ENCODE peak calls at places on chromosomes 3 and 15, in five cellular contexts. C is dorsolateral prefrontal cortex, Q is lower lobe of right lung, H is thyroid gland, O is upper lobe of right lung. L is an unnamed sample.

GRCh38 chr3:161443921-161444457 is 52.6 kb upstream of the OTOL1 start:
- DNase-seq in C (no peak), Q (no peak), H (no peak), O (no peak), L (no peak)

GRCh38 chr3:1692428-1692827 is 406.2 kb upstream of the CNTN4 start:
- DNase-seq in C (no peak), Q (no peak), H (no peak), O (no peak), L (no peak)

GRCh38 chr15:41848595-41848994 is 9.9 kb downstream of the PLA2G4B start:
- DNase-seq in C (no peak), Q (no peak), H (no peak), O (no peak), L (no peak)

GRCh38 chr3:58824285-58824684 is 157.7 kb upstream of the FAM3D start:
- DNase-seq in C (peak), Q (no peak), H (no peak), O (peak), L (peak)

GRCh38 chr15:73926191-73927002 is at the start of gene LOXL1:
- DNase-seq in C (no peak), Q (peak), H (peak), O (peak), L (peak)

GRCh38 chr15:60043744-60044435 is 39.8 kb downstream of the FOXB1 start:
- DNase-seq in C (no peak), Q (no peak), H (no peak), O (no peak), L (no peak)

GRCh38 chr3:50396502-50396901 is 37.2 kb upstream of the TMEM115 start:
- DNase-seq in C (no peak), Q (no peak), H (no peak), O (no peak), L (no peak)

GRCh38 chr3:62727576-62727975 is 147.6 kb downstream of the CADPS start:
- DNase-seq in C (no peak), Q (no peak), H (no peak), O (no peak), L (peak)

GRCh38 chr15:99613481-99613880 is 47.7 kb downstream of the MEF2A start:
- DNase-seq in C (no peak), Q (no peak), H (no peak), O (no peak), L (no peak)

GRCh38 chr15:62584301-62585235 is 419.5 kb upstream of the C2CD4B start:
- DNase-seq in C (no peak), Q (no peak), H (no peak), O (no peak), L (no peak)

GRCh38 chr3:155154255-155154654 is 74.1 kb downstream of the MME start:
- DNase-seq in C (no peak), Q (no peak), H (no peak), O (no peak), L (no peak)

GRCh38 chr15:84823580-84823878 is 6.4 kb downstream of the ALPK3 start:
- DNase-seq in C (no peak), Q (no peak), H (no peak), O (peak), L (no peak)

GRCh38 chr15:77527164-77527778 is 105.4 kb downstream of the LINGO1 start:
- DNase-seq in C (no peak), Q (no peak), H (peak), O (peak), L (peak)

GRCh38 chr3:62439978-62440377 is 66.6 kb upstream of the FEZF2 start:
- DNase-seq in C (no peak), Q (no peak), H (no peak), O (no peak), L (no peak)

DNA sequence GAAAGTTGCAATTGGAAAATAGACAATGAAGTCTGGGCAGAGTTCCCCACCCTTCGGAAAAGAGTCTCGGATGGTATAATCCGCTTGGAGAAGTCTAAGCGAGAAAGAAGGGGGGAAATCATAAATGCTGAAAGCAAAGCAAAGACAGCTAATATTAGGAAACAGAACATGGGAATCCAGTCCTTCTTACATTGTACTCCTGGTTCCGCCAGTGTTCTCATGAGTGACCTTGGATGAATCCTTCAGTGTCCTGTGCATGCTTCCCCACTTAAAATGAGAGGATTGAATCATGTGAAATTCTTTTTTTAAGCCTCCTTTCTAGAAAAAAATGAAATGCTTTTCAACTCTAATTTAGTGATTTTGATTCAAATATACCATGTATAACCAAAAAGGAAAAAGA is 162.5 kb downstream of the ATG7 start:
- DNase-seq in C (no peak), Q (no peak), H (no peak), O (no peak), L (no peak)
- H3K4me3 ChIP-seq in C (no peak), Q (no peak), H (no peak), O (no peak), L (no peak)

GRCh38 chr3:69855436-69856162 is 116.3 kb downstream of the MITF start:
- DNase-seq in C (no peak), Q (no peak), H (no peak), O (no peak), L (peak)
- TF ChIP-seq CTCF in C (peak), Q (peak), H (no peak), O (peak), L (peak)

GRCh38 chr3:78887029-78887428 is 880.8 kb downstream of the ROBO1 start:
- DNase-seq in C (no peak), Q (no peak), H (no peak), O (no peak), L (peak)

GRCh38 chr3:78889345-78889744 is 878.5 kb downstream of the ROBO1 start:
- DNase-seq in C (no peak), Q (no peak), H (no peak), O (no peak), L (no peak)

GRCh38 chr3:78893161-78893560 is 874.6 kb downstream of the ROBO1 start:
- DNase-seq in C (no peak), Q (no peak), H (no peak), O (no peak), L (no peak)

GRCh38 chr3:78887608-78888011 is 880.2 kb downstream of the ROBO1 start:
- DNase-seq in C (no peak), Q (no peak), H (no peak), O (no peak), L (peak)

GRCh38 chr3:78888650-78889049 is 879.1 kb downstream of the ROBO1 start:
- DNase-seq in C (no peak), Q (no peak), H (no peak), O (no peak), L (no peak)
- H3K4me3 ChIP-seq in C (no peak), Q (no peak), H (no peak), O (no peak), L (no peak)

GRCh38 chr15:69532856-69533255 is 80.2 kb downstream of the RPLP1 start:
- DNase-seq in C (no peak), Q (no peak), H (no peak), O (no peak), L (no peak)

GRCh38 chr15:69533504-69533903 is 80.9 kb downstream of the RPLP1 start:
- DNase-seq in C (no peak), Q (no peak), H (no peak), O (no peak), L (no peak)

GRCh38 chr15:69530234-69530633 is 77.6 kb downstream of the RPLP1 start:
- DNase-seq in C (no peak), Q (no peak), H (no peak), O (no peak), L (no peak)

GRCh38 chr15:69532066-69532465 is 79.4 kb downstream of the RPLP1 start:
- DNase-seq in C (no peak), Q (no peak), H (no peak), O (no peak), L (no peak)

GRCh38 chr15:69531302-69532027 is 78.8 kb downstream of the RPLP1 start:
- DNase-seq in C (no peak), Q (no peak), H (no peak), O (no peak), L (no peak)
- TF ChIP-seq CTCF in C (no peak), Q (no peak), H (no peak), O (no peak), L (no peak)

GRCh38 chr15:48493763-48494225 is 151.7 kb downstream of the FBN1 start:
- DNase-seq in C (no peak), Q (no peak), H (no peak), O (no peak), L (no peak)

GRCh38 chr15:48498828-48499227 is 146.7 kb downstream of the FBN1 start:
- DNase-seq in C (no peak), Q (no peak), H (no peak), O (no peak), L (no peak)

GRCh38 chr15:48494646-48495045 is 150.9 kb downstream of the FBN1 start:
- DNase-seq in C (no peak), Q (no peak), H (no peak), O (no peak), L (peak)

GRCh38 chr15:48493084-48493762 is 152.3 kb downstream of the FBN1 start:
- DNase-seq in C (no peak), Q (no peak), H (no peak), O (no peak), L (peak)
- H3K4me3 ChIP-seq in C (no peak), Q (no peak), H (no peak), O (no peak), L (no peak)

GRCh38 chr3:184229424-184230080 is at the start of gene VWA5B2:
- DNase-seq in C (no peak), Q (peak), H (peak), O (peak), L (no peak)
- TF ChIP-seq CTCF in C (no peak), Q (peak), H (no peak), O (peak), L (no peak)